ENCODE peak calls at places on chromosomes 6 and 20, in six cellular contexts. One of them, this sample, is unnamed.

GRCh38 chr6:68572525-68572924 is 62.6 kb upstream of the ADGRB3 start:
- DNase-seq in stimulated activated CD8-positive, alpha-beta memory T cell treated with anti-CD3 and anti-CD28 coated beads, Interleukin-15, amount 100 ng/mL, for 1 hour: no peak
- DNase-seq in sigmoid colon: no peak
- DNase-seq in NCI-H187 treated with DMSO at 0.1 percent for 48 hours: peak; percentile 68
- DNase-seq in NCI-H1436: peak; percentile 73
- DNase-seq in anterior cingulate cortex: no peak
- DNase-seq in this sample: no peak

GRCh38 chr20:61524956-61525666 is 273.1 kb downstream of the CDH4 start:
- DNase-seq in NCI-H187 treated with DMSO at 0.1 percent for 48 hours: no peak
- DNase-seq in NCI-H1436: no peak
- DNase-seq in anterior cingulate cortex: no peak
- DNase-seq in stimulated activated CD8-positive, alpha-beta memory T cell treated with anti-CD3 and anti-CD28 coated beads, Interleukin-15, amount 100 ng/mL, for 1 hour: no peak
- DNase-seq in sigmoid colon: no peak
- DNase-seq in this sample: no peak

GRCh38 chr6:24600903-24601302 is 45.1 kb downstream of the KIAA0319 start:
- DNase-seq in NCI-H187 treated with DMSO at 0.1 percent for 48 hours: no peak
- DNase-seq in NCI-H1436: no peak
- DNase-seq in sigmoid colon: no peak
- DNase-seq in anterior cingulate cortex: no peak
- DNase-seq in stimulated activated CD8-positive, alpha-beta memory T cell treated with anti-CD3 and anti-CD28 coated beads, Interleukin-15, amount 100 ng/mL, for 1 hour: no peak
- DNase-seq in this sample: no peak

GRCh38 chr6:139605350-139605749 is 230.9 kb upstream of the CITED2 start:
- DNase-seq in NCI-H187 treated with DMSO at 0.1 percent for 48 hours: no peak
- DNase-seq in sigmoid colon: no peak
- DNase-seq in NCI-H1436: no peak
- DNase-seq in anterior cingulate cortex: no peak
- DNase-seq in stimulated activated CD8-positive, alpha-beta memory T cell treated with anti-CD3 and anti-CD28 coated beads, Interleukin-15, amount 100 ng/mL, for 1 hour: no peak
- DNase-seq in this sample: no peak

GRCh38 chr6:134984821-134985220 is 34.9 kb upstream of the ALDH8A1 start:
- DNase-seq in NCI-H1436: no peak
- DNase-seq in sigmoid colon: no peak
- DNase-seq in stimulated activated CD8-positive, alpha-beta memory T cell treated with anti-CD3 and anti-CD28 coated beads, Interleukin-15, amount 100 ng/mL, for 1 hour: no peak
- DNase-seq in NCI-H187 treated with DMSO at 0.1 percent for 48 hours: no peak
- DNase-seq in anterior cingulate cortex: no peak
- DNase-seq in this sample: no peak

GRCh38 chr20:22080985-22081384 is 375.5 kb downstream of the PAX1 start:
- DNase-seq in sigmoid colon: no peak
- DNase-seq in stimulated activated CD8-positive, alpha-beta memory T cell treated with anti-CD3 and anti-CD28 coated beads, Interleukin-15, amount 100 ng/mL, for 1 hour: no peak
- DNase-seq in anterior cingulate cortex: no peak
- DNase-seq in NCI-H1436: no peak
- DNase-seq in NCI-H187 treated with DMSO at 0.1 percent for 48 hours: no peak
- DNase-seq in this sample: no peak

GRCh38 chr20:55586626-55587025 is 418.7 kb downstream of the CBLN4 start:
- DNase-seq in NCI-H187 treated with DMSO at 0.1 percent for 48 hours: no peak
- DNase-seq in sigmoid colon: no peak
- DNase-seq in anterior cingulate cortex: no peak
- DNase-seq in stimulated activated CD8-positive, alpha-beta memory T cell treated with anti-CD3 and anti-CD28 coated beads, Interleukin-15, amount 100 ng/mL, for 1 hour: no peak
- DNase-seq in NCI-H1436: no peak
- DNase-seq in this sample: no peak

GRCh38 chr6:84623956-84624680 is 140.3 kb downstream of the TBX18 start:
- DNase-seq in sigmoid colon: no peak
- DNase-seq in NCI-H187 treated with DMSO at 0.1 percent for 48 hours: no peak
- DNase-seq in anterior cingulate cortex: no peak
- DNase-seq in NCI-H1436: no peak
- DNase-seq in stimulated activated CD8-positive, alpha-beta memory T cell treated with anti-CD3 and anti-CD28 coated beads, Interleukin-15, amount 100 ng/mL, for 1 hour: no peak
- DNase-seq in this sample: no peak

GRCh38 chr6:122452509-122452908 is 19.1 kb downstream of the SERINC1 start:
- DNase-seq in sigmoid colon: no peak
- DNase-seq in anterior cingulate cortex: no peak
- DNase-seq in stimulated activated CD8-positive, alpha-beta memory T cell treated with anti-CD3 and anti-CD28 coated beads, Interleukin-15, amount 100 ng/mL, for 1 hour: no peak
- DNase-seq in NCI-H187 treated with DMSO at 0.1 percent for 48 hours: no peak
- DNase-seq in NCI-H1436: no peak
- DNase-seq in this sample: no peak

GRCh38 chr6:134774244-134774643 is 175.7 kb downstream of the ALDH8A1 start:
- DNase-seq in NCI-H187 treated with DMSO at 0.1 percent for 48 hours: no peak
- DNase-seq in NCI-H1436: no peak
- DNase-seq in sigmoid colon: no peak
- DNase-seq in stimulated activated CD8-positive, alpha-beta memory T cell treated with anti-CD3 and anti-CD28 coated beads, Interleukin-15, amount 100 ng/mL, for 1 hour: no peak
- DNase-seq in anterior cingulate cortex: no peak
- DNase-seq in this sample: no peak

GRCh38 chr20:24147961-24148360 is 159.4 kb upstream of the GGTLC1 start:
- DNase-seq in anterior cingulate cortex: no peak
- DNase-seq in NCI-H187 treated with DMSO at 0.1 percent for 48 hours: no peak
- DNase-seq in NCI-H1436: no peak
- DNase-seq in stimulated activated CD8-positive, alpha-beta memory T cell treated with anti-CD3 and anti-CD28 coated beads, Interleukin-15, amount 100 ng/mL, for 1 hour: no peak
- DNase-seq in sigmoid colon: no peak
- DNase-seq in this sample: no peak

GRCh38 chr6:24495516-24495847 is 713 bp downstream of the ALDH5A1 start:
- DNase-seq in sigmoid colon: peak; percentile 83
- DNase-seq in NCI-H1436: no peak
- DNase-seq in stimulated activated CD8-positive, alpha-beta memory T cell treated with anti-CD3 and anti-CD28 coated beads, Interleukin-15, amount 100 ng/mL, for 1 hour: no peak
- DNase-seq in anterior cingulate cortex: peak; percentile 22
- DNase-seq in NCI-H187 treated with DMSO at 0.1 percent for 48 hours: no peak
- DNase-seq in this sample: no peak

GRCh38 chr6:27836783-27837635 is 75.2 kb downstream of the OR2B2 start:
- DNase-seq in stimulated activated CD8-positive, alpha-beta memory T cell treated with anti-CD3 and anti-CD28 coated beads, Interleukin-15, amount 100 ng/mL, for 1 hour: no peak
- DNase-seq in sigmoid colon: peak; percentile 72
- DNase-seq in anterior cingulate cortex: no peak
- DNase-seq in NCI-H1436: peak; percentile 85
- DNase-seq in NCI-H187 treated with DMSO at 0.1 percent for 48 hours: peak; percentile 94
- DNase-seq in this sample: peak; percentile 43

GRCh38 chr6:113732384-113732966 is 124.7 kb upstream of the MARCKS start:
- DNase-seq in sigmoid colon: peak; percentile 75
- DNase-seq in NCI-H1436: peak; percentile 57
- DNase-seq in NCI-H187 treated with DMSO at 0.1 percent for 48 hours: no peak
- DNase-seq in stimulated activated CD8-positive, alpha-beta memory T cell treated with anti-CD3 and anti-CD28 coated beads, Interleukin-15, amount 100 ng/mL, for 1 hour: no peak
- DNase-seq in anterior cingulate cortex: peak; percentile 18
- DNase-seq in this sample: no peak

This sample was measured in effector memory CD4-positive, alpha-beta T cell.